ENCODE peak calls at places on chromosomes 7 and 10, in four cellular contexts. E is DND-41, Q is mesendoderm, X is neural progenitor cell. L is an unnamed sample. For H3K4me1, the result is how much of the 10 kb centered on the place peaks cover.

GRCh38 chr10:48306870-48307531 is 524 bp downstream of the MAPK8 start:
- DNase-seq in E (peak), Q (peak), X (peak), L (peak)

GRCh38 chr10:36089790-36090391 is 447.8 kb upstream of the FZD8 start:
- DNase-seq in Q (no peak), E (no peak), X (no peak), L (no peak)

GRCh38 chr10:62093863-62094291 is 174.8 kb downstream of the RTKN2 start:
- DNase-seq in Q (peak), E (no peak), X (no peak), L (no peak)

GRCh38 chr10:110568055-110568735 is 700 bp downstream of the SMC3 start:
- DNase-seq in Q (peak), X (peak), E (peak), L (peak)

GRCh38 chr10:5873515-5873995 is 16.1 kb downstream of the ANKRD16 start:
- DNase-seq in X (peak), Q (peak), E (peak), L (peak)

GRCh38 chr10:63711866-63712716 is 190.9 kb downstream of the REEP3 start:
- DNase-seq in X (no peak), E (peak), Q (peak), L (no peak)

GRCh38 chr10:119370972-119371703 is 163.8 kb downstream of the GRK5 start:
- DNase-seq in E (no peak), Q (no peak), X (no peak), L (no peak)

GRCh38 chr7:79298145-79298760 is 155.2 kb downstream of the MAGI2 start:
- DNase-seq in X (peak), E (peak), Q (peak), L (peak)

GRCh38 chr10:49185213-49185612 is 3.0 kb downstream of the TMEM273 start:
- DNase-seq in E (no peak), Q (no peak), X (no peak), L (no peak)

GRCh38 chr7:24827589-24827988 is 70.3 kb upstream of the GSDME start:
- DNase-seq in X (no peak), E (no peak), Q (no peak), L (no peak)

GRCh38 chr7:121329460-121330052 is 756 bp downstream of the WNT16 start:
- DNase-seq in E (no peak), X (peak), Q (peak), L (no peak)

GRCh38 chr7:17320102-17320497 is 21.6 kb downstream of the AHR start:
- DNase-seq in X (no peak), Q (no peak), E (no peak), L (no peak)

GRCh38 chr10:82378146-82378545 is 503.2 kb downstream of the NRG3 start:
- DNase-seq in X (no peak), E (no peak), Q (no peak), L (no peak)

GRCh38 chr10:108039821-108040584 is 875.5 kb upstream of the SORCS1 start:
- DNase-seq in Q (no peak), E (no peak), X (no peak), L (no peak)

GRCh38 chr10:35752469-35753450 is 110.7 kb upstream of the FZD8 start:
- DNase-seq in E (no peak), X (no peak), Q (no peak), L (no peak)

GRCh38 chr10:116699783-116700150 is 42.6 kb downstream of the HSPA12A start:
- DNase-seq in Q (no peak), E (no peak), X (peak), L (no peak)

GRCh38 chr10:44357141-44357540 is 27.8 kb downstream of the CXCL12 start:
- DNase-seq in Q (no peak), E (no peak), X (no peak), L (no peak)

GRCh38 chr7:117427258-117427701 is at the start of gene ASZ1:
- DNase-seq in E (no peak), Q (no peak), X (no peak), L (no peak)

GRCh38 chr10:34736976-34737771 is 77.9 kb downstream of the PARD3 start:
- DNase-seq in Q (peak), X (peak), E (no peak), L (no peak)

GRCh38 chr7:1019789-1020610 is 24.3 kb upstream of the GPR146 start:
- DNase-seq in E (no peak), Q (peak), X (no peak), L (no peak)

GRCh38 chr7:91554893-91555292 is 290.7 kb downstream of the FZD1 start:
- DNase-seq in X (peak), Q (peak), E (no peak), L (no peak)

DNA sequence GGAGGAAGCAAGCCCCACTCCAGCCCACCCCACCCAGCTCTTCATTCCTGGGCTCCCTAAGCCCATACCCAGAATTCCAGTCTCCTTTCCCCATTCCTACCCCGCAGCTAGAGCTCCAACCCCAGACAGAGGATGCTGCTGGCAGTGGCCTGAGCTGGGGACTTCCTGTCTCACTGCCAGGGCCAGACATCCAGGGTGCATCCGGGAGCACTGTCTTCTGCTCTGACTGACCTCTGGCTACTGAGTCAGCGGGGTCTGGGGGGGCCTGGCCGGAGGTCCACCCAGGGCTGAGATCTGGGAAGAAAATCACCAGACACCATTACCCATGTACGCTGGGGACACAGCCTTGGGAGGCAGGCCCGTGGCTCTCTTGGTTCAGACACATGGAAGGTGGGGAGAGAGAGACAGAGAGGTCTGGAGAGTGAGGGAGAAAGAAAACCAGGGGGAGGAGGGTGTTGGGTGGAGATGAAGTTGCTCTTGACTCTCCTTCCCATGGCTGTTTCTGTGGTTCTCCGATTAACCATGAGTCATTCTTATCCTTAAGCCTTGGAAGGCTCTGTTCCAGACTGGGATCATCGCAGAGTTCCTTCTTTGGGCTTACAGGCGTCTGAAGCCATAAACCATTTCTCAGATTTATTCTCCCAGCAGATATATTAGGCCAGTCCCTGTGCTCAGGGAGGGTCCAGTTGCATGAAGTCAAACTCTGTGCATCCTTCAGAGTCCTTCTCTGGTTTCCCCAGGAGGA is 23.6 kb downstream of the TSPAN15 start:
- DNase-seq in E (no peak), X (no peak), Q (no peak), L (no peak)
- H3K4me1 ChIP-seq in E (under half), X (under half), Q (under half), L (under half)

GRCh38 chr7:98211221-98211675 is at the start of gene BHLHA15:
- DNase-seq in E (no peak), X (peak), Q (peak), L (no peak)
- H3K9ac ChIP-seq in E (no peak), X (no peak), Q (no peak), L (no peak)

DNA sequence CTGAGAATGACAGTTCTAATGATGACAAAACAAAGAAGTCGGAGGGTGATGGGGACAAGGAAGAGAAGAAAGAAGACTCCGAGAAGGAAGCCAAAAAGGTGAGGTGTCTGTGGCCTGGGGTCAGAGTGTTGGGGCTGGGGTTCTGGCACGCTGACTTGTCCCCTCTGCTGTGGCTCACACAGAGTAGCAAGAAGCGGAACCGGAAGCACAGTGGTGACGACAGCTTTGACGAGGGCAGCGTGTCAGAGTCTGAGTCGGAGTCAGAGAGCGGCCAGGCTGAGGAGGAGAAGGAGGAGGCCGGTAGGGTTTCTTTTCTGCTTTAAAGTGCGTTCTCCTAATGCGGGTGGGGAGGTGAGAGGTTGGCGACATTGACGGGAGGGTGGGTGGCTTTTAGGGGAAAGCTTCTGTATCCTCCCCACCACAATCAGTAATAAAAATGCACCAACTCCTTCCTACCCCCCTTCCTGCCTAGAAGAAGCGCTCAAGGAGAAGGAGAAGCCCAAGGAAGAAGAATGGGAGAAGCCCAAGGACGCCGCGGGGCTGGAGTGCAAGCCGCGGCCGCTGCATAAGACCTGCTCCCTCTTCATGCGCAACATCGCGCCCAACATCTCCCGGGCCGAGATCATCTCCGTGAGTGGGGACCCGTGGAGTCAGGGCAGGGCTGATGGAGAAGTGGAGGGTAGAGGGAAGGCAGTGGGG is 4.6 kb downstream of the UFSP1 start:
- DNase-seq in E (no peak), X (no peak), Q (no peak), L (peak)
- H3K27ac ChIP-seq in E (no peak), X (no peak), Q (no peak), L (no peak)

DNA sequence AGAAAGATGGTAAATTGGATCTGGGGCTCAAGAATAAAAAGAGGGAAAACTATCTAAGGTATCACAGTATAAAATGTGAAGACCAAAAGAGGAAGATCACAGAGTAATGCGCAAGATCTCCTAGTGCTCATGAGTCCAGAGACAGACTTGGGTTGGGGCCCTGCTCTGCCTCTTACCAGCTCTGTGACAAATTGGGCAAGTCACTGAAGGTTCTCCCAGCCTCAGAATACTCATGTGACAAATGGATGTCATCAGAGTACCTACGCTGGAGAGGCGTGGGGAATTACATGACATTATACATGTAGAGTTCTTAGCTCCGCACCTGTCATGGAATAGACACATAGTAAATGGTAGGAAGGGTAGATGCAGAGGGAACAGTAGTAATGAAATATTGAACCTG is 124.4 kb downstream of the DOCK4 start:
- DNase-seq in X (no peak), E (no peak), Q (no peak), L (no peak)
- H3K4me1 ChIP-seq in X (under half), E (under half), Q (under half), L (under half)